ENCODE peak calls at places on chromosomes 16 and 17, in ten cellular contexts. One of them, this sample, is unnamed.

GRCh38 chr17:47376247-47376646 is 52.5 kb downstream of the EFCAB13 start:
- DNase-seq in activated B cell treated with CpG ODN at 0.5 μM for 24 hours: no peak
- DNase-seq in stimulated activated CD4-positive, alpha-beta T cell treated with anti-CD3 and anti-CD28 coated beads, Interleukin-1b, Interleukin-23, amount 100 ng/mL, for 4 hours: no peak
- DNase-seq in GM23248: no peak
- DNase-seq in amygdala: no peak
- DNase-seq in activated CD8-positive, alpha-beta memory T cell treated with anti-CD3 and anti-CD28 coated beads for 1 hour: no peak
- DNase-seq in fibroblast of lung: no peak
- DNase-seq in NCI-H2029: no peak
- DNase-seq in NCI-H1048: no peak
- DNase-seq in AG09309: no peak
- DNase-seq in this sample: no peak

GRCh38 chr16:79795556-79795955 is 195.0 kb upstream of the MAF start:
- DNase-seq in activated B cell treated with CpG ODN at 0.5 μM for 24 hours: no peak
- DNase-seq in stimulated activated CD4-positive, alpha-beta T cell treated with anti-CD3 and anti-CD28 coated beads, Interleukin-1b, Interleukin-23, amount 100 ng/mL, for 4 hours: no peak
- DNase-seq in GM23248: no peak
- DNase-seq in amygdala: no peak
- DNase-seq in activated CD8-positive, alpha-beta memory T cell treated with anti-CD3 and anti-CD28 coated beads for 1 hour: no peak
- DNase-seq in fibroblast of lung: no peak
- DNase-seq in NCI-H2029: no peak
- DNase-seq in NCI-H1048: no peak
- DNase-seq in AG09309: no peak
- DNase-seq in this sample: no peak

GRCh38 chr16:84874004-84874435 is 54.2 kb downstream of the CRISPLD2 start:
- DNase-seq in activated B cell treated with CpG ODN at 0.5 μM for 24 hours: no peak
- DNase-seq in stimulated activated CD4-positive, alpha-beta T cell treated with anti-CD3 and anti-CD28 coated beads, Interleukin-1b, Interleukin-23, amount 100 ng/mL, for 4 hours: no peak
- DNase-seq in GM23248: no peak
- DNase-seq in amygdala: no peak
- DNase-seq in activated CD8-positive, alpha-beta memory T cell treated with anti-CD3 and anti-CD28 coated beads for 1 hour: no peak
- DNase-seq in fibroblast of lung: no peak
- DNase-seq in NCI-H2029: no peak
- DNase-seq in NCI-H1048: no peak
- DNase-seq in AG09309: no peak
- DNase-seq in this sample: peak

GRCh38 chr16:31246296-31246695 is 13.5 kb upstream of the ITGAM start:
- DNase-seq in activated B cell treated with CpG ODN at 0.5 μM for 24 hours: no peak
- DNase-seq in stimulated activated CD4-positive, alpha-beta T cell treated with anti-CD3 and anti-CD28 coated beads, Interleukin-1b, Interleukin-23, amount 100 ng/mL, for 4 hours: no peak
- DNase-seq in GM23248: no peak
- DNase-seq in amygdala: no peak
- DNase-seq in activated CD8-positive, alpha-beta memory T cell treated with anti-CD3 and anti-CD28 coated beads for 1 hour: no peak
- DNase-seq in fibroblast of lung: no peak
- DNase-seq in NCI-H2029: no peak
- DNase-seq in NCI-H1048: no peak
- DNase-seq in AG09309: no peak
- DNase-seq in this sample: no peak

GRCh38 chr16:85479972-85480726 is 133.0 kb upstream of the GSE1 start:
- DNase-seq in activated B cell treated with CpG ODN at 0.5 μM for 24 hours: peak
- DNase-seq in stimulated activated CD4-positive, alpha-beta T cell treated with anti-CD3 and anti-CD28 coated beads, Interleukin-1b, Interleukin-23, amount 100 ng/mL, for 4 hours: peak
- DNase-seq in GM23248: no peak
- DNase-seq in amygdala: no peak
- DNase-seq in activated CD8-positive, alpha-beta memory T cell treated with anti-CD3 and anti-CD28 coated beads for 1 hour: no peak
- DNase-seq in fibroblast of lung: no peak
- DNase-seq in NCI-H2029: no peak
- DNase-seq in NCI-H1048: no peak
- DNase-seq in AG09309: no peak
- DNase-seq in this sample: no peak

GRCh38 chr17:76474238-76474637 is 6.8 kb downstream of the AANAT start:
- DNase-seq in activated B cell treated with CpG ODN at 0.5 μM for 24 hours: no peak
- DNase-seq in stimulated activated CD4-positive, alpha-beta T cell treated with anti-CD3 and anti-CD28 coated beads, Interleukin-1b, Interleukin-23, amount 100 ng/mL, for 4 hours: no peak
- DNase-seq in GM23248: no peak
- DNase-seq in amygdala: no peak
- DNase-seq in activated CD8-positive, alpha-beta memory T cell treated with anti-CD3 and anti-CD28 coated beads for 1 hour: no peak
- DNase-seq in fibroblast of lung: no peak
- DNase-seq in NCI-H2029: no peak
- DNase-seq in NCI-H1048: no peak
- DNase-seq in AG09309: no peak
- DNase-seq in this sample: no peak

GRCh38 chr16:68257251-68257905 is 6.9 kb upstream of the SLC7A6 start:
- DNase-seq in activated B cell treated with CpG ODN at 0.5 μM for 24 hours: no peak
- DNase-seq in stimulated activated CD4-positive, alpha-beta T cell treated with anti-CD3 and anti-CD28 coated beads, Interleukin-1b, Interleukin-23, amount 100 ng/mL, for 4 hours: no peak
- DNase-seq in GM23248: peak
- DNase-seq in amygdala: no peak
- DNase-seq in activated CD8-positive, alpha-beta memory T cell treated with anti-CD3 and anti-CD28 coated beads for 1 hour: no peak
- DNase-seq in fibroblast of lung: no peak
- DNase-seq in NCI-H2029: no peak
- DNase-seq in NCI-H1048: no peak
- DNase-seq in AG09309: no peak
- DNase-seq in this sample: peak

GRCh38 chr16:70681382-70682238 is 4.2 kb downstream of the MTSS2 start:
- DNase-seq in activated B cell treated with CpG ODN at 0.5 μM for 24 hours: no peak
- DNase-seq in stimulated activated CD4-positive, alpha-beta T cell treated with anti-CD3 and anti-CD28 coated beads, Interleukin-1b, Interleukin-23, amount 100 ng/mL, for 4 hours: no peak
- DNase-seq in GM23248: no peak
- DNase-seq in amygdala: peak
- DNase-seq in activated CD8-positive, alpha-beta memory T cell treated with anti-CD3 and anti-CD28 coated beads for 1 hour: no peak
- DNase-seq in fibroblast of lung: no peak
- DNase-seq in NCI-H2029: no peak
- DNase-seq in NCI-H1048: no peak
- DNase-seq in AG09309: no peak
- DNase-seq in this sample: no peak

GRCh38 chr17:4500188-4500565 is 1.5 kb downstream of the SPNS2 start:
- DNase-seq in activated B cell treated with CpG ODN at 0.5 μM for 24 hours: no peak
- DNase-seq in stimulated activated CD4-positive, alpha-beta T cell treated with anti-CD3 and anti-CD28 coated beads, Interleukin-1b, Interleukin-23, amount 100 ng/mL, for 4 hours: no peak
- DNase-seq in GM23248: no peak
- DNase-seq in amygdala: no peak
- DNase-seq in activated CD8-positive, alpha-beta memory T cell treated with anti-CD3 and anti-CD28 coated beads for 1 hour: no peak
- DNase-seq in fibroblast of lung: no peak
- DNase-seq in NCI-H2029: no peak
- DNase-seq in NCI-H1048: no peak
- DNase-seq in AG09309: no peak
- DNase-seq in this sample: no peak

GRCh38 chr17:30824002-30824355 is 513 bp downstream of the CRLF3 start:
- DNase-seq in activated B cell treated with CpG ODN at 0.5 μM for 24 hours: no peak
- DNase-seq in stimulated activated CD4-positive, alpha-beta T cell treated with anti-CD3 and anti-CD28 coated beads, Interleukin-1b, Interleukin-23, amount 100 ng/mL, for 4 hours: no peak
- DNase-seq in GM23248: peak
- DNase-seq in amygdala: no peak
- DNase-seq in activated CD8-positive, alpha-beta memory T cell treated with anti-CD3 and anti-CD28 coated beads for 1 hour: no peak
- DNase-seq in fibroblast of lung: no peak
- DNase-seq in NCI-H2029: no peak
- DNase-seq in NCI-H1048: no peak
- DNase-seq in AG09309: no peak
- DNase-seq in this sample: no peak

This sample was measured in amniotic epithelial cell.